ENCODE peak calls at places on chromosome 15, in four cellular contexts. I is glomerular endothelial cell, T is NCI-H1092, P is GM18507. G is an unnamed sample.

GRCh38 chr15:29034151-29034550 is 148.4 kb downstream of the APBA2 start:
- DNase-seq in P (no peak), T (no peak), I (no peak), G (no peak)

GRCh38 chr15:44038801-44039200 is 156.3 kb downstream of the FRMD5 start:
- DNase-seq in I (no peak), P (no peak), T (no peak), G (no peak)

GRCh38 chr15:90231028-90232017 is 2.4 kb downstream of the CIB1 start:
- DNase-seq in T (no peak), P (no peak), I (no peak), G (no peak)

GRCh38 chr15:62895139-62895866 is 147.2 kb upstream of the TPM1 start:
- DNase-seq in P (no peak), T (no peak), I (peak), G (no peak)

GRCh38 chr15:33226559-33227181 is 32.2 kb upstream of the FMN1 start:
- DNase-seq in T (peak), P (peak), I (peak), G (peak)

GRCh38 chr15:39232512-39232911 is 348.4 kb upstream of the THBS1 start:
- DNase-seq in I (no peak), P (no peak), T (no peak), G (no peak)

GRCh38 chr15:59313703-59314332 is 58.9 kb downstream of the MYO1E start:
- DNase-seq in I (no peak), P (no peak), T (peak), G (peak)

GRCh38 chr15:80691575-80691974 is 3.5 kb upstream of the ABHD17C start:
- DNase-seq in I (no peak), P (no peak), T (no peak), G (no peak)

GRCh38 chr15:85964471-85964870 is 115.2 kb upstream of the AGBL1 start:
- DNase-seq in T (no peak), P (no peak), I (no peak), G (no peak)

GRCh38 chr15:51494411-51495314 is 127.9 kb downstream of the DMXL2 start:
- DNase-seq in I (no peak), T (no peak), P (no peak), G (no peak)

GRCh38 chr15:64763874-64764273 is 11.5 kb downstream of the RBPMS2 start:
- DNase-seq in T (no peak), I (no peak), P (no peak), G (no peak)

GRCh38 chr15:71093089-71094024 is 21.9 kb upstream of the THSD4 start:
- DNase-seq in P (no peak), T (no peak), I (no peak), G (no peak)

GRCh38 chr15:31435256-31435781 is 108.7 kb downstream of the KLF13 start:
- DNase-seq in I (no peak), P (peak), T (peak), G (peak)

GRCh38 chr15:51982013-51982769 is 10.6 kb upstream of the LEO1 start:
- DNase-seq in T (peak), I (no peak), P (no peak), G (peak)

GRCh38 chr15:44971036-44971435 is 14.5 kb downstream of the TERB2 start:
- DNase-seq in P (no peak), T (no peak), I (no peak), G (no peak)

GRCh38 chr15:55389276-55389631 is 18.9 kb downstream of the CCPG1 start:
- DNase-seq in T (no peak), P (no peak), I (no peak), G (no peak)

GRCh38 chr15:56824174-56824573 is 90.9 kb upstream of the ZNF280D start:
- DNase-seq in I (no peak), T (no peak), P (no peak), G (no peak)

GRCh38 chr15:101397521-101398003 is 91.9 kb downstream of the PCSK6 start:
- DNase-seq in T (no peak), P (no peak), I (no peak), G (no peak)

GRCh38 chr15:29731865-29732264 is 90.4 kb downstream of the TJP1 start:
- DNase-seq in P (no peak), I (no peak), T (no peak), G (no peak)

GRCh38 chr15:43105077-43105769 is 615 bp downstream of the UBR1 start:
- DNase-seq in P (no peak), I (no peak), T (peak), G (no peak)

GRCh38 chr15:44087578-44088190 is 107.4 kb downstream of the FRMD5 start:
- DNase-seq in P (no peak), I (peak), T (no peak), G (no peak)

GRCh38 chr15:31312220-31312619 is 14.4 kb upstream of the KLF13 start:
- DNase-seq in T (no peak), P (no peak), I (no peak), G (no peak)

GRCh38 chr15:63466378-63467192 is 37.8 kb upstream of the USP3 start:
- DNase-seq in I (peak), T (peak), P (peak), G (peak)

GRCh38 chr15:81886080-81886479 is 159.7 kb downstream of the MEX3B start:
- DNase-seq in I (no peak), P (no peak), T (no peak), G (no peak)

GRCh38 chr15:92164327-92165000 is 229.2 kb upstream of the ST8SIA2 start:
- DNase-seq in T (no peak), P (no peak), I (no peak), G (no peak)

GRCh38 chr15:92820233-92821021 is 79.7 kb upstream of the CHD2 start:
- DNase-seq in P (peak), I (no peak), T (peak), G (no peak)

GRCh38 chr15:64536244-64536836 is 76.0 kb downstream of the ZNF609 start:
- DNase-seq in P (no peak), I (peak), T (no peak), G (no peak)

GRCh38 chr15:41773332-41773728 is 954 bp upstream of the MAPKBP1 start:
- DNase-seq in T (no peak), P (no peak), I (no peak), G (no peak)

GRCh38 chr15:51726302-51727073 is 11.0 kb downstream of the LYSMD2 start:
- DNase-seq in T (no peak), P (no peak), I (no peak), G (no peak)

GRCh38 chr15:74231475-74231874 is 4.7 kb upstream of the CCDC33 start:
- DNase-seq in I (no peak), T (no peak), P (no peak), G (no peak)

GRCh38 chr15:72047020-72047419 is 70.9 kb downstream of the MYO9A start:
- DNase-seq in P (no peak), T (no peak), I (no peak), G (no peak)